ENCODE peak calls at places on chromosomes 5 and 9, in nine cellular contexts. U is epithelial cell of esophagus, H is PC-3, X is glutamatergic neuron, D is GM13976, V is fibroblast of the aortic adventitia, E is WERI-Rb-1, M is HCT116, W is GM06990. Z is an unnamed sample.
A peak's percentile ranks its signal among the peaks of the same experiment; 100 is the strongest.

GRCh38 chr9:122347348-122348287 is 23.2 kb upstream of the PTGS1 start:
- DNase-seq in U (peak; percentile 50), H (peak; percentile 61), X (no peak), D (no peak), V (peak; percentile 48), E (no peak), M (no peak), W (no peak), Z (no peak)

GRCh38 chr9:14326264-14326826 is 12.4 kb upstream of the NFIB start:
- DNase-seq in U (peak; percentile 76), H (peak; percentile 92), X (no peak), D (no peak), V (peak; percentile 79), E (no peak), M (no peak), W (no peak), Z (no peak)

GRCh38 chr5:36680066-36680465 is 73.7 kb downstream of the SLC1A3 start:
- DNase-seq in U (no peak), H (no peak), X (no peak), D (no peak), V (no peak), E (no peak), M (no peak), W (no peak), Z (no peak)

GRCh38 chr5:180391276-180391675 is 38.1 kb upstream of the GFPT2 start:
- DNase-seq in U (no peak), H (no peak), X (no peak), D (peak; percentile 32), V (no peak), E (no peak), M (no peak), W (no peak), Z (no peak)

GRCh38 chr5:37208883-37209808 is 40.0 kb downstream of the CPLANE1 start:
- DNase-seq in U (no peak), H (no peak), X (no peak), D (peak; percentile 76), V (peak; percentile 39), E (no peak), M (no peak), W (no peak), Z (peak; percentile 42)

GRCh38 chr5:81233080-81233634 is at the start of gene CKMT2:
- DNase-seq in U (peak; percentile 49), H (no peak), X (peak; percentile 68), D (no peak), V (peak; percentile 24), E (peak; percentile 89), M (no peak), W (no peak), Z (peak; percentile 24)

GRCh38 chr5:150618188-150618587 is 22.3 kb upstream of the SYNPO start:
- DNase-seq in U (no peak), H (no peak), X (no peak), D (no peak), V (no peak), E (no peak), M (no peak), W (no peak), Z (no peak)

GRCh38 chr9:114308361-114308950 is 14.4 kb upstream of the ORM1 start:
- DNase-seq in U (no peak), H (no peak), X (no peak), D (no peak), V (no peak), E (peak; percentile 5), M (no peak), W (no peak), Z (no peak)

GRCh38 chr9:120477534-120478001 is 102.4 kb downstream of the CDK5RAP2 start:
- DNase-seq in U (peak; percentile 91), H (peak; percentile 63), X (peak; percentile 80), D (peak; percentile 40), V (peak; percentile 91), E (peak; percentile 79), M (peak; percentile 8), W (no peak), Z (peak; percentile 39)

GRCh38 chr5:119274024-119274766 is 81.6 kb upstream of the TNFAIP8 start:
- DNase-seq in U (peak; percentile 94), H (peak; percentile 94), X (no peak), D (no peak), V (peak; percentile 18), E (no peak), M (peak; percentile 76), W (no peak), Z (no peak)

GRCh38 chr5:149759986-149760699 is 30.0 kb downstream of the PPARGC1B start:
- DNase-seq in U (no peak), H (no peak), X (no peak), D (no peak), V (no peak), E (no peak), M (no peak), W (no peak), Z (no peak)

GRCh38 chr5:68533571-68534051 is 318.1 kb downstream of the PIK3R1 start:
- DNase-seq in U (no peak), H (no peak), X (no peak), D (no peak), V (no peak), E (no peak), M (no peak), W (no peak), Z (no peak)

GRCh38 chr5:168282120-168282519 is 9.3 kb upstream of the WWC1 start:
- DNase-seq in U (peak; percentile 44), H (no peak), X (no peak), D (no peak), V (peak; percentile 28), E (no peak), M (no peak), W (no peak), Z (no peak)

GRCh38 chr9:89477811-89478583 is 19.9 kb downstream of the SEMA4D start:
- DNase-seq in U (no peak), H (peak; percentile 71), X (no peak), D (no peak), V (peak; percentile 22), E (no peak), M (no peak), W (no peak), Z (no peak)

GRCh38 chr5:91867799-91868198 is 484.7 kb upstream of the ARRDC3 start:
- DNase-seq in U (no peak), H (no peak), X (no peak), D (no peak), V (no peak), E (no peak), M (no peak), W (no peak), Z (no peak)

GRCh38 chr5:56105511-56106372 is 111.0 kb upstream of the IL6ST start:
- DNase-seq in U (no peak), H (no peak), X (no peak), D (no peak), V (peak; percentile 44), E (no peak), M (no peak), W (no peak), Z (no peak)

GRCh38 chr5:138645778-138646575 is 70.8 kb upstream of the HSPA9 start:
- DNase-seq in U (no peak), H (no peak), X (no peak), D (no peak), V (no peak), E (no peak), M (no peak), W (no peak), Z (no peak)

GRCh38 chr9:100430286-100430940 is 3.5 kb downstream of the MSANTD3 start:
- DNase-seq in U (no peak), H (no peak), X (no peak), D (no peak), V (no peak), E (no peak), M (no peak), W (no peak), Z (no peak)

GRCh38 chr5:63687854-63688253 is 274.4 kb downstream of the HTR1A start:
- DNase-seq in U (no peak), H (no peak), X (no peak), D (no peak), V (no peak), E (no peak), M (no peak), W (no peak), Z (no peak)

GRCh38 chr5:66829826-66830225 is 233.6 kb downstream of the MAST4 start:
- DNase-seq in U (peak; percentile 86), H (peak; percentile 26), X (no peak), D (no peak), V (peak; percentile 54), E (no peak), M (no peak), W (no peak), Z (no peak)

GRCh38 chr5:66826696-66827095 is 230.5 kb downstream of the MAST4 start:
- DNase-seq in U (no peak), H (no peak), X (no peak), D (no peak), V (no peak), E (no peak), M (no peak), W (no peak), Z (no peak)

GRCh38 chr5:66828551-66829421 is 232.6 kb downstream of the MAST4 start:
- DNase-seq in U (peak; percentile 89), H (peak; percentile 47), X (peak; percentile 60), D (no peak), V (peak; percentile 69), E (peak; percentile 70), M (no peak), W (no peak), Z (no peak)

GRCh38 chr5:66828046-66828550 is 231.9 kb downstream of the MAST4 start:
- DNase-seq in U (no peak), H (no peak), X (no peak), D (no peak), V (no peak), E (no peak), M (no peak), W (no peak), Z (no peak)

GRCh38 chr5:66830636-66831035 is 234.4 kb downstream of the MAST4 start:
- DNase-seq in U (peak; percentile 80), H (peak; percentile 1), X (no peak), D (no peak), V (peak; percentile 11), E (no peak), M (no peak), W (no peak), Z (no peak)
- TF ChIP-seq CTCF in U (no peak), H (peak; percentile 37), X (no peak), D (no peak), V (peak; percentile 16), E (no peak), M (peak; percentile 26), W (peak; percentile 2), Z (no peak)

GRCh38 chr9:98806394-98807069 is 938 bp upstream of the GALNT12 start:
- DNase-seq in U (peak; percentile 24), H (peak; percentile 48), X (no peak), D (no peak), V (peak; percentile 56), E (no peak), M (no peak), W (no peak), Z (no peak)
- TF ChIP-seq CTCF in U (peak; percentile 43), H (peak; percentile 60), X (no peak), D (no peak), V (peak; percentile 48), E (peak; percentile 4), M (peak; percentile 64), W (no peak), Z (no peak)

GRCh38 chr9:86605303-86605702 is 251.1 kb upstream of the TUT7 start:
- DNase-seq in U (no peak), H (no peak), X (no peak), D (no peak), V (no peak), E (no peak), M (no peak), W (no peak), Z (no peak)
- TF ChIP-seq CTCF in U (no peak), H (no peak), X (no peak), D (no peak), V (no peak), E (no peak), M (no peak), W (no peak), Z (no peak)

GRCh38 chr5:169577966-169578365 is 5.6 kb upstream of the SPDL1 start:
- DNase-seq in U (peak; percentile 34), H (peak; percentile 54), X (no peak), D (no peak), V (peak; percentile 87), E (no peak), M (no peak), W (no peak), Z (no peak)
- TF ChIP-seq CTCF in U (peak; percentile 54), H (peak; percentile 66), X (no peak), D (no peak), V (peak; percentile 80), E (no peak), M (peak; percentile 17), W (peak; percentile 50), Z (peak; percentile 18)

Z was measured in GM10248.